ENCODE peak calls at places on chromosomes 1 and 21, in eight cellular contexts. One of them, this sample, is unnamed.

GRCh38 chr1:41529621-41530395 is 45.3 kb upstream of the EDN2 start:
- DNase-seq in H54: no peak
- DNase-seq in HEK293T: no peak
- DNase-seq in HL-60: no peak
- DNase-seq in activated T-cell treated with anti-CD3 and anti-CD28 coated beads, Interleukin-2, amount 50 U/mL, for 72 hours: no peak
- DNase-seq in WTC11: no peak
- DNase-seq in AG04450: no peak
- DNase-seq in RCC 7860: no peak
- DNase-seq in this sample: no peak

GRCh38 chr1:235264327-235264726 is 63.7 kb downstream of the ARID4B start:
- DNase-seq in H54: no peak
- DNase-seq in HEK293T: no peak
- DNase-seq in activated T-cell treated with anti-CD3 and anti-CD28 coated beads, Interleukin-2, amount 50 U/mL, for 72 hours: no peak
- DNase-seq in WTC11: no peak
- DNase-seq in RCC 7860: no peak
- DNase-seq in HL-60: no peak
- DNase-seq in AG04450: no peak
- DNase-seq in this sample: no peak

GRCh38 chr1:17046043-17046657 is 7.7 kb downstream of the SDHB start:
- DNase-seq in activated T-cell treated with anti-CD3 and anti-CD28 coated beads, Interleukin-2, amount 50 U/mL, for 72 hours: no peak
- DNase-seq in WTC11: no peak
- DNase-seq in RCC 7860: peak; percentile 53
- DNase-seq in H54: peak; percentile 22
- DNase-seq in AG04450: peak; percentile 44
- DNase-seq in HEK293T: peak; percentile 48
- DNase-seq in HL-60: no peak
- DNase-seq in this sample: peak; percentile 55

GRCh38 chr1:231966983-231967382 is 340.4 kb downstream of the DISC1 start:
- DNase-seq in HEK293T: no peak
- DNase-seq in H54: no peak
- DNase-seq in activated T-cell treated with anti-CD3 and anti-CD28 coated beads, Interleukin-2, amount 50 U/mL, for 72 hours: no peak
- DNase-seq in WTC11: peak; percentile 21
- DNase-seq in AG04450: no peak
- DNase-seq in HL-60: no peak
- DNase-seq in RCC 7860: no peak
- DNase-seq in this sample: no peak

GRCh38 chr1:30684881-30685795 is 38.2 kb downstream of the MATN1 start:
- DNase-seq in activated T-cell treated with anti-CD3 and anti-CD28 coated beads, Interleukin-2, amount 50 U/mL, for 72 hours: peak; percentile 32
- DNase-seq in AG04450: no peak
- DNase-seq in RCC 7860: no peak
- DNase-seq in H54: no peak
- DNase-seq in HL-60: no peak
- DNase-seq in HEK293T: no peak
- DNase-seq in WTC11: peak; percentile 99
- DNase-seq in this sample: no peak

GRCh38 chr1:218887141-218887925 is 286.3 kb upstream of the LYPLAL1 start:
- DNase-seq in HL-60: no peak
- DNase-seq in H54: no peak
- DNase-seq in AG04450: no peak
- DNase-seq in activated T-cell treated with anti-CD3 and anti-CD28 coated beads, Interleukin-2, amount 50 U/mL, for 72 hours: no peak
- DNase-seq in WTC11: no peak
- DNase-seq in RCC 7860: no peak
- DNase-seq in HEK293T: no peak
- DNase-seq in this sample: no peak

GRCh38 chr1:162235261-162235780 is 141.3 kb downstream of the SPATA46 start:
- DNase-seq in RCC 7860: no peak
- DNase-seq in HL-60: peak; percentile 36
- DNase-seq in AG04450: no peak
- DNase-seq in H54: no peak
- DNase-seq in HEK293T: no peak
- DNase-seq in WTC11: no peak
- DNase-seq in activated T-cell treated with anti-CD3 and anti-CD28 coated beads, Interleukin-2, amount 50 U/mL, for 72 hours: no peak
- DNase-seq in this sample: no peak

GRCh38 chr1:209387969-209388329 is 195.6 kb upstream of the CAMK1G start:
- DNase-seq in activated T-cell treated with anti-CD3 and anti-CD28 coated beads, Interleukin-2, amount 50 U/mL, for 72 hours: no peak
- DNase-seq in H54: no peak
- DNase-seq in HEK293T: no peak
- DNase-seq in WTC11: no peak
- DNase-seq in AG04450: no peak
- DNase-seq in RCC 7860: peak; percentile 77
- DNase-seq in HL-60: no peak
- DNase-seq in this sample: peak; percentile 51

GRCh38 chr21:36858320-36858957 is 108.0 kb downstream of the HLCS start:
- DNase-seq in activated T-cell treated with anti-CD3 and anti-CD28 coated beads, Interleukin-2, amount 50 U/mL, for 72 hours: no peak
- DNase-seq in RCC 7860: no peak
- DNase-seq in HEK293T: no peak
- DNase-seq in AG04450: no peak
- DNase-seq in H54: no peak
- DNase-seq in HL-60: no peak
- DNase-seq in WTC11: no peak
- DNase-seq in this sample: no peak

GRCh38 chr1:173889885-173890284 is 21.7 kb downstream of the ZBTB37 start:
- DNase-seq in activated T-cell treated with anti-CD3 and anti-CD28 coated beads, Interleukin-2, amount 50 U/mL, for 72 hours: no peak
- DNase-seq in HEK293T: no peak
- DNase-seq in WTC11: no peak
- DNase-seq in AG04450: no peak
- DNase-seq in H54: no peak
- DNase-seq in RCC 7860: no peak
- DNase-seq in HL-60: no peak
- DNase-seq in this sample: no peak

GRCh38 chr1:30318413-30318812 is 405.0 kb downstream of the MATN1 start:
- DNase-seq in RCC 7860: no peak
- DNase-seq in activated T-cell treated with anti-CD3 and anti-CD28 coated beads, Interleukin-2, amount 50 U/mL, for 72 hours: no peak
- DNase-seq in HEK293T: no peak
- DNase-seq in AG04450: no peak
- DNase-seq in H54: no peak
- DNase-seq in WTC11: no peak
- DNase-seq in HL-60: no peak
- DNase-seq in this sample: no peak